ENCODE peak calls at places on chromosomes 5 and 9, in four cellular contexts. One of them, this sample, is unnamed. For H3K27me3, the result is how much of the 10 kb centered on the place peaks cover.

GRCh38 chr9:81592890-81593271 is 96.5 kb downstream of the TLE1 start:
- DNase-seq in esophagus muscularis mucosa: no peak
- DNase-seq in left ventricle myocardium inferior: peak
- DNase-seq in cardiac muscle cell: no peak
- DNase-seq in this sample: no peak

GRCh38 chr5:180127682-180128670 is 56.4 kb upstream of the RNF130 start:
- DNase-seq in esophagus muscularis mucosa: no peak
- DNase-seq in left ventricle myocardium inferior: no peak
- DNase-seq in cardiac muscle cell: no peak
- DNase-seq in this sample: no peak

GRCh38 chr5:56829137-56829536 is 13.8 kb downstream of the MAP3K1 start:
- DNase-seq in esophagus muscularis mucosa: no peak
- DNase-seq in left ventricle myocardium inferior: no peak
- DNase-seq in cardiac muscle cell: no peak
- DNase-seq in this sample: no peak

GRCh38 chr5:61202213-61202612 is 39.9 kb upstream of the SMIM15 start:
- DNase-seq in esophagus muscularis mucosa: no peak
- DNase-seq in left ventricle myocardium inferior: no peak
- DNase-seq in cardiac muscle cell: no peak
- DNase-seq in this sample: peak

GRCh38 chr5:180201051-180201987 is 7.7 kb downstream of the RASGEF1C start:
- DNase-seq in esophagus muscularis mucosa: peak
- DNase-seq in left ventricle myocardium inferior: no peak
- DNase-seq in cardiac muscle cell: peak
- DNase-seq in this sample: no peak

GRCh38 chr9:119216891-119217290 is 152.3 kb downstream of the BRINP1 start:
- DNase-seq in esophagus muscularis mucosa: no peak
- DNase-seq in left ventricle myocardium inferior: peak
- DNase-seq in cardiac muscle cell: peak
- DNase-seq in this sample: no peak

GRCh38 chr5:171898379-171898778 is 108.1 kb downstream of the FBXW11 start:
- DNase-seq in esophagus muscularis mucosa: no peak
- DNase-seq in left ventricle myocardium inferior: no peak
- DNase-seq in cardiac muscle cell: no peak
- DNase-seq in this sample: no peak

GRCh38 chr5:136084698-136085097 is 47.9 kb upstream of the SMAD5 start:
- DNase-seq in esophagus muscularis mucosa: no peak
- DNase-seq in left ventricle myocardium inferior: peak
- DNase-seq in cardiac muscle cell: no peak
- DNase-seq in this sample: no peak

GRCh38 chr5:83407931-83408330 is 63.6 kb upstream of the VCAN start:
- DNase-seq in esophagus muscularis mucosa: no peak
- DNase-seq in left ventricle myocardium inferior: no peak
- DNase-seq in cardiac muscle cell: no peak
- DNase-seq in this sample: no peak

GRCh38 chr5:1915316-1915715 is 32.6 kb upstream of the IRX4 start:
- DNase-seq in esophagus muscularis mucosa: no peak
- DNase-seq in left ventricle myocardium inferior: no peak
- DNase-seq in cardiac muscle cell: no peak
- DNase-seq in this sample: no peak

GRCh38 chr5:143506881-143507552 is 103.5 kb upstream of the NR3C1 start:
- DNase-seq in esophagus muscularis mucosa: no peak
- DNase-seq in left ventricle myocardium inferior: no peak
- DNase-seq in cardiac muscle cell: no peak
- DNase-seq in this sample: no peak

GRCh38 chr5:127293373-127293772 is 2.8 kb downstream of the MEGF10 start:
- DNase-seq in esophagus muscularis mucosa: no peak
- DNase-seq in left ventricle myocardium inferior: no peak
- DNase-seq in cardiac muscle cell: no peak
- DNase-seq in this sample: no peak

GRCh38 chr5:132557425-132557805 is 638 bp downstream of the RAD50 start:
- DNase-seq in esophagus muscularis mucosa: no peak
- DNase-seq in left ventricle myocardium inferior: peak
- DNase-seq in cardiac muscle cell: peak
- DNase-seq in this sample: no peak

DNA sequence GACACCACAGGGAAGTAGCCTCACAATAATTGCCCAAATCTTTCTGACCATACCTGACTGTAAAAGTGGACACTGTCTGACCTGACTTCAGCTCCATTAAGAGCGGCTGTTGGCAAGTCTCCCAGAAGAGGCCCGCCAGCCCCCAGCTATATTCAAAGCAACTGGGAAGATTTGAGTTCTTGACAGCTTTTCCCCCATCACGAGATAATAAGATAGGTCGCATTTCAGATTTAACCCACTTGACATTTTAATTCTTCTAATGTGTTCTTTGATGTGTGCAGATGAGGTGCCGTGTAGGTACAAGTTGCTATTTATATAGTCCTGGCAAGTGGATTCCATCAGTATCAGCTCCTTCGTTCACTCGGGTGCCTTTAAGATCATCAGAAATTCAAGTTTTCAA is 345.7 kb downstream of the DRD1 start:
- DNase-seq in esophagus muscularis mucosa: no peak
- DNase-seq in left ventricle myocardium inferior: no peak
- DNase-seq in cardiac muscle cell: peak
- DNase-seq in this sample: no peak
- H3K27me3 ChIP-seq in esophagus muscularis mucosa: under half
- H3K27me3 ChIP-seq in left ventricle myocardium inferior: under half
- H3K27me3 ChIP-seq in cardiac muscle cell: under half
- H3K27me3 ChIP-seq in this sample: under half

GRCh38 chr9:123998278-123998925 is 13.2 kb upstream of the LHX2 start:
- DNase-seq in esophagus muscularis mucosa: no peak
- DNase-seq in left ventricle myocardium inferior: no peak
- DNase-seq in cardiac muscle cell: no peak
- DNase-seq in this sample: no peak
- H3K27me3 ChIP-seq in esophagus muscularis mucosa: half or more
- H3K27me3 ChIP-seq in left ventricle myocardium inferior: half or more
- H3K27me3 ChIP-seq in cardiac muscle cell: half or more
- H3K27me3 ChIP-seq in this sample: under half

GRCh38 chr5:159097461-159098284 is 2.0 kb downstream of the EBF1 start:
- DNase-seq in esophagus muscularis mucosa: no peak
- DNase-seq in left ventricle myocardium inferior: peak
- DNase-seq in cardiac muscle cell: no peak
- DNase-seq in this sample: peak
- H3K27me3 ChIP-seq in esophagus muscularis mucosa: under half
- H3K27me3 ChIP-seq in left ventricle myocardium inferior: half or more
- H3K27me3 ChIP-seq in cardiac muscle cell: half or more
- H3K27me3 ChIP-seq in this sample: under half

GRCh38 chr9:90642570-90643539 is at the start of gene DIRAS2:
- DNase-seq in esophagus muscularis mucosa: no peak
- DNase-seq in left ventricle myocardium inferior: peak
- DNase-seq in cardiac muscle cell: peak
- DNase-seq in this sample: peak
- H3K27me3 ChIP-seq in esophagus muscularis mucosa: under half
- H3K27me3 ChIP-seq in left ventricle myocardium inferior: half or more
- H3K27me3 ChIP-seq in cardiac muscle cell: half or more
- H3K27me3 ChIP-seq in this sample: under half

GRCh38 chr9:137865581-137866145 is 11.9 kb upstream of the CACNA1B start:
- DNase-seq in esophagus muscularis mucosa: no peak
- DNase-seq in left ventricle myocardium inferior: no peak
- DNase-seq in cardiac muscle cell: no peak
- DNase-seq in this sample: no peak
- H3K27me3 ChIP-seq in esophagus muscularis mucosa: under half
- H3K27me3 ChIP-seq in left ventricle myocardium inferior: half or more
- H3K27me3 ChIP-seq in cardiac muscle cell: under half
- H3K27me3 ChIP-seq in this sample: under half

DNA sequence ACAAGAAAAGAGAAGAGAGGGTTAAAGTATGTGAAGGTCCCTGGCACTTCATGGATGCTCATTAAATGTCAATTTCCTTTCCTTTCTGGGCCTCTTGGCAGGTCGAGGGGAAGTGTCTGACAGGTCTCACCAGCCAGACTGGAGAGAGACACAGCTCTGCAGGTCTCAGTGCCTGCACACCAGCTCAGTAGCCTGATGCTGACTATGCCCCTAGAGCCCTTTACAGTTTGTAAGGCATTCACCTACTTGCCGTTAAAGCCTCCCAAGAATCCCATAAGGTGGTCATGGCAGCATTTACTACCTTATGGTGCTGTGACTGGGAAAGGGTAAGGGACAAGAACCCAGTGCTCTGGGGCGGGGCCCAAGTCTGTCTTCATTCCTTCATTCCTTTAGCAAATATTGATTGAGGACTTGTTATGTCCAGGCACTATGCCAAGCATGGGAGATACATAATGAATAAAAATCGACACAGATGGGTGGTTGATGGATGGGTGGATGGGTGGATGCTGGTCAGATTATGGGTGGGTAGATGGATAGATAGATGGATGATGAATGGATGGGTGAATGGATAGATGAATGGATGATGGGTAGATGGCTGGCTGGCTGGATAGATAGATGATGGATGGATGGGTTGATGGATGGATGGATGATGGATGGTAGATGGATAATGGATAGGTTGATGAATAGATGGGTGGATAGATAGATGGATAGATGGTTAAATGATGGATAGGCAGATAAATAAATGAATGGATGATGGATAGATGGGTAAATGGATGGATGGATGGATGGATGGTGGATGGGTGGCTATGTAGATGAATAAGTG is 21.3 kb upstream of the KIF12 start:
- DNase-seq in esophagus muscularis mucosa: no peak
- DNase-seq in left ventricle myocardium inferior: no peak
- DNase-seq in cardiac muscle cell: no peak
- DNase-seq in this sample: no peak
- H3K27me3 ChIP-seq in esophagus muscularis mucosa: under half
- H3K27me3 ChIP-seq in left ventricle myocardium inferior: under half
- H3K27me3 ChIP-seq in cardiac muscle cell: under half
- H3K27me3 ChIP-seq in this sample: under half

DNA sequence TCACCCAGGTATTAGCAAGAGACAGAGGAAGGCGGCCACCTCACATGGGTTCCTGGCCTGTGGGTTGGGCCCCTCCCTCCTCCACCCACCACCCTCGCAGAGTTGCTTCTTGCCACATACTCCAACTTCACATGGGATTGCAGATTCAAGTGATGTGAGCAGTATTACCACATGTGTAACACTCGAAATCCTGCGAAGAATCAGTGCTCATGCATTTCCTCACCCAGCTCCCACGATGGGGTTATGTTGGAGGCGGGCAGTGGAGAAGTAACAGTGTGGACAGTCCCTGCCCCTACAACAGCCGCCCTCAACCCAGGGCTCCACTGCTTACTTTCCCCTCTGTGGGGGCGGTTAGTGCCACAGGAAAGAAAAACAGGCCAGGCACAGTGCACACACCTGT is 3.9 kb upstream of the FBP1 start:
- DNase-seq in esophagus muscularis mucosa: no peak
- DNase-seq in left ventricle myocardium inferior: no peak
- DNase-seq in cardiac muscle cell: no peak
- DNase-seq in this sample: no peak
- H3K27me3 ChIP-seq in esophagus muscularis mucosa: under half
- H3K27me3 ChIP-seq in left ventricle myocardium inferior: under half
- H3K27me3 ChIP-seq in cardiac muscle cell: under half
- H3K27me3 ChIP-seq in this sample: under half

GRCh38 chr5:176866913-176867312 is 32.2 kb downstream of the HK3 start:
- DNase-seq in esophagus muscularis mucosa: no peak
- DNase-seq in left ventricle myocardium inferior: no peak
- DNase-seq in cardiac muscle cell: peak
- DNase-seq in this sample: no peak
- H3K27me3 ChIP-seq in esophagus muscularis mucosa: under half
- H3K27me3 ChIP-seq in left ventricle myocardium inferior: half or more
- H3K27me3 ChIP-seq in cardiac muscle cell: under half
- H3K27me3 ChIP-seq in this sample: under half